ENCODE peak calls at places on chromosomes 13 and 19, in six cellular contexts. V is activated naive CD8-positive, alpha-beta T cell treated with anti-CD3 and anti-CD28 coated beads, Interleukin-2, amount 50 U/mL, for 24 hours; Q is A549; C is activated CD4-positive, alpha-beta T cell treated with anti-CD3 and anti-CD28 coated beads, Interleukin-2, amount 50 U/mL, for 4 hours; M is fibroblast of the aortic adventitia; S is SHP77. Z is an unnamed sample.

GRCh38 chr13:90770334-90770733 is 577.2 kb upstream of the MIR17HG start:
- DNase-seq in Q (no peak), V (no peak), M (no peak), S (no peak), C (no peak), Z (no peak)

GRCh38 chr19:11510444-11510843 is 4.8 kb upstream of the ZNF653 start:
- DNase-seq in M (no peak), S (no peak), Q (no peak), V (no peak), C (no peak), Z (no peak)

GRCh38 chr19:18263324-18264215 is 10.7 kb downstream of the IQCN start:
- DNase-seq in M (no peak), V (no peak), S (no peak), C (no peak), Q (no peak), Z (no peak)

GRCh38 chr19:51144482-51145045 is 2.5 kb downstream of the SIGLEC7 start:
- DNase-seq in S (no peak), V (no peak), Q (no peak), M (no peak), C (no peak), Z (no peak)

GRCh38 chr13:40609972-40610726 is 56.3 kb downstream of the FOXO1 start:
- DNase-seq in V (no peak), M (no peak), Q (no peak), C (no peak), S (peak; percentile 25), Z (no peak)

GRCh38 chr19:53864308-53864836 is 3.3 kb upstream of the MYADM start:
- DNase-seq in V (no peak), M (no peak), Q (peak; percentile 79), S (peak; percentile 55), C (no peak), Z (no peak)

GRCh38 chr13:100394005-100394695 is 194.4 kb downstream of the GGACT start:
- DNase-seq in M (peak; percentile 74), S (no peak), Q (no peak), V (no peak), C (no peak), Z (no peak)

GRCh38 chr13:112059457-112060317 is 7.3 kb upstream of the SOX1 start:
- DNase-seq in M (no peak), Q (no peak), S (no peak), V (no peak), C (no peak), Z (no peak)

GRCh38 chr19:46975918-46976782 is 43.5 kb upstream of the NPAS1 start:
- DNase-seq in C (no peak), S (no peak), Q (no peak), M (peak; percentile 100), V (no peak), Z (no peak)

GRCh38 chr13:112583592-112584277 is 4.2 kb downstream of the TUBGCP3 start:
- DNase-seq in C (no peak), S (no peak), Q (no peak), M (no peak), V (no peak), Z (no peak)

GRCh38 chr19:15293751-15294505 is 38.4 kb downstream of the BRD4 start:
- DNase-seq in S (no peak), V (no peak), Q (no peak), M (peak; percentile 67), C (no peak), Z (no peak)

GRCh38 chr19:48614436-48615144 is at the start of gene FAM83E:
- DNase-seq in V (no peak), C (no peak), Q (peak; percentile 75), S (peak; percentile 22), M (no peak), Z (peak; percentile 93)

GRCh38 chr13:105774739-105775460 is 760.6 kb downstream of the EFNB2 start:
- DNase-seq in S (no peak), V (no peak), M (no peak), C (no peak), Q (peak; percentile 4), Z (no peak)

GRCh38 chr19:54024660-54025059 is 33.2 kb downstream of the CACNG6 start:
- DNase-seq in Q (no peak), S (no peak), C (no peak), M (no peak), V (no peak), Z (no peak)

GRCh38 chr13:102402292-102402691 is 444 bp upstream of the FGF14 start:
- DNase-seq in Q (no peak), M (peak; percentile 5), V (peak; percentile 29), C (no peak), S (peak; percentile 98), Z (no peak)

GRCh38 chr13:39417643-39418042 is 185.3 kb downstream of the LHFPL6 start:
- DNase-seq in C (no peak), S (no peak), M (peak; percentile 57), Q (no peak), V (no peak), Z (no peak)

GRCh38 chr13:34412817-34413365 is 529.2 kb upstream of the NBEA start:
- DNase-seq in V (no peak), C (no peak), Q (no peak), M (peak; percentile 35), S (no peak), Z (no peak)

GRCh38 chr13:20955496-20955895 is 53.0 kb upstream of the XPO4 start:
- DNase-seq in C (no peak), Q (no peak), M (no peak), S (no peak), V (no peak), Z (no peak)

GRCh38 chr13:29676535-29676934 is 81.0 kb upstream of the SLC7A1 start:
- DNase-seq in M (peak; percentile 57), S (no peak), C (no peak), V (no peak), Q (no peak), Z (no peak)

GRCh38 chr13:109844396-109844795 is 58.0 kb upstream of the IRS2 start:
- DNase-seq in V (no peak), M (peak; percentile 28), S (peak; percentile 17), C (no peak), Q (no peak), Z (no peak)

GRCh38 chr19:17944301-17944700 is 11.5 kb downstream of the CCDC124 start:
- DNase-seq in V (no peak), S (no peak), Q (no peak), M (peak; percentile 83), C (no peak), Z (no peak)

GRCh38 chr19:28424041-28424440 is 788.9 kb downstream of the UQCRFS1 start:
- DNase-seq in Q (no peak), S (no peak), C (no peak), V (no peak), M (peak; percentile 26), Z (no peak)

GRCh38 chr19:29326351-29326750 is 113.4 kb upstream of the UQCRFS1 start:
- DNase-seq in S (no peak), Q (no peak), C (no peak), M (no peak), V (no peak), Z (no peak)

GRCh38 chr13:49046534-49046933 is 70.8 kb downstream of the FNDC3A start:
- DNase-seq in V (no peak), S (no peak), C (no peak), M (peak; percentile 34), Q (no peak), Z (no peak)

GRCh38 chr13:36420437-36420891 is 11.8 kb upstream of the CCNA1 start:
- DNase-seq in Q (peak; percentile 53), V (peak; percentile 71), C (peak; percentile 46), S (peak; percentile 70), M (peak; percentile 82), Z (peak; percentile 8)

GRCh38 chr13:96551540-96551939 is 442.7 kb downstream of the OXGR1 start:
- DNase-seq in V (no peak), S (peak; percentile 52), C (no peak), M (no peak), Q (no peak), Z (peak; percentile 20)

GRCh38 chr19:41218615-41219507 is at the start of gene AXL:
- DNase-seq in M (peak; percentile 85), S (no peak), V (no peak), Q (peak; percentile 97), C (no peak), Z (no peak)

GRCh38 chr19:2282062-2282861 is at the start of gene PEAK3:
- DNase-seq in M (no peak), V (peak; percentile 53), S (no peak), Q (no peak), C (no peak), Z (no peak)

GRCh38 chr19:7254590-7254989 is 39.6 kb downstream of the INSR start:
- DNase-seq in S (no peak), C (no peak), V (no peak), Q (no peak), M (no peak), Z (no peak)

GRCh38 chr19:15264061-15264932 is 32.0 kb upstream of the EPHX3 start:
- DNase-seq in S (peak; percentile 58), Q (peak; percentile 43), M (peak; percentile 78), V (peak; percentile 78), C (peak; percentile 72), Z (no peak)

GRCh38 chr19:49165111-49165750 is 7.6 kb downstream of the TRPM4 start:
- DNase-seq in M (no peak), Q (no peak), V (no peak), S (no peak), C (no peak), Z (no peak)

GRCh38 chr19:23415561-23416191 is 20.4 kb upstream of the ZNF91 start:
- DNase-seq in M (no peak), C (no peak), Q (no peak), S (no peak), V (peak; percentile 14), Z (no peak)

GRCh38 chr13:98226520-98226919 is 49.5 kb upstream of the RNF113B start:
- DNase-seq in C (no peak), M (no peak), Q (no peak), S (no peak), V (no peak), Z (no peak)

GRCh38 chr19:2251577-2252480 is 2.7 kb downstream of the AMH start:
- DNase-seq in S (no peak), M (no peak), C (no peak), Q (no peak), V (peak; percentile 51), Z (no peak)

GRCh38 chr13:107117327-107118012 is 549.5 kb upstream of the ARGLU1 start:
- DNase-seq in M (no peak), S (no peak), C (no peak), Q (no peak), V (no peak), Z (peak; percentile 14)

GRCh38 chr19:10719466-10719961 is 1.6 kb downstream of the DNM2 start:
- DNase-seq in V (no peak), M (no peak), S (no peak), Q (no peak), C (no peak), Z (no peak)

GRCh38 chr19:33040994-33041827 is 23.5 kb downstream of the RHPN2 start:
- DNase-seq in Q (peak; percentile 100), M (peak; percentile 8), V (no peak), C (no peak), S (no peak), Z (no peak)

GRCh38 chr13:42649761-42650289 is 75.9 kb downstream of the TNFSF11 start:
- DNase-seq in M (no peak), V (no peak), S (no peak), Q (no peak), C (no peak), Z (no peak)

Z was measured in NCI-H510A.